ENCODE peak calls at places on chromosomes 3 and 15, in four cellular contexts. One of them, this sample, is unnamed.

GRCh38 chr3:58288011-58288728 is 17.9 kb upstream of the RPP14 start:
- DNase-seq in HL-60: no peak
- DNase-seq in astrocyte of the spinal cord: no peak
- DNase-seq in fibroblast of the aortic adventitia: no peak
- DNase-seq in this sample: no peak

GRCh38 chr3:53167418-53168174 is 6.6 kb downstream of the PRKCD start:
- DNase-seq in HL-60: no peak
- DNase-seq in astrocyte of the spinal cord: no peak
- DNase-seq in fibroblast of the aortic adventitia: peak; percentile 4
- DNase-seq in this sample: no peak

GRCh38 chr3:11096266-11097135 is 57.8 kb upstream of the HRH1 start:
- DNase-seq in HL-60: peak; percentile 68
- DNase-seq in astrocyte of the spinal cord: peak; percentile 96
- DNase-seq in fibroblast of the aortic adventitia: peak; percentile 88
- DNase-seq in this sample: peak; percentile 89

GRCh38 chr3:186220365-186220764 is 111.5 kb upstream of the ETV5 start:
- DNase-seq in HL-60: no peak
- DNase-seq in astrocyte of the spinal cord: no peak
- DNase-seq in fibroblast of the aortic adventitia: no peak
- DNase-seq in this sample: no peak

GRCh38 chr3:48247401-48247807 is 6.5 kb downstream of the ZNF589 start:
- DNase-seq in HL-60: no peak
- DNase-seq in astrocyte of the spinal cord: no peak
- DNase-seq in fibroblast of the aortic adventitia: peak; percentile 77
- DNase-seq in this sample: peak; percentile 37

GRCh38 chr3:24640330-24640877 is 145.8 kb upstream of the THRB start:
- DNase-seq in HL-60: no peak
- DNase-seq in astrocyte of the spinal cord: peak; percentile 18
- DNase-seq in fibroblast of the aortic adventitia: peak; percentile 54
- DNase-seq in this sample: peak; percentile 79

GRCh38 chr3:33141006-33141405 is 27.2 kb downstream of the CRTAP start:
- DNase-seq in HL-60: no peak
- DNase-seq in astrocyte of the spinal cord: peak; percentile 34
- DNase-seq in fibroblast of the aortic adventitia: no peak
- DNase-seq in this sample: no peak

GRCh38 chr3:83438177-83438576 is 1520.6 kb upstream of the CADM2 start:
- DNase-seq in HL-60: no peak
- DNase-seq in astrocyte of the spinal cord: peak; percentile 59
- DNase-seq in fibroblast of the aortic adventitia: no peak
- DNase-seq in this sample: peak; percentile 20

GRCh38 chr15:48153526-48153925 is 24.6 kb downstream of the MYEF2 start:
- DNase-seq in HL-60: no peak
- DNase-seq in astrocyte of the spinal cord: no peak
- DNase-seq in fibroblast of the aortic adventitia: no peak
- DNase-seq in this sample: no peak

GRCh38 chr15:81311834-81312459 is 12.0 kb downstream of the STARD5 start:
- DNase-seq in HL-60: no peak
- DNase-seq in astrocyte of the spinal cord: peak; percentile 33
- DNase-seq in fibroblast of the aortic adventitia: no peak
- DNase-seq in this sample: peak; percentile 33

GRCh38 chr3:154835638-154836037 is 244.5 kb upstream of the MME start:
- DNase-seq in HL-60: no peak
- DNase-seq in astrocyte of the spinal cord: no peak
- DNase-seq in fibroblast of the aortic adventitia: no peak
- DNase-seq in this sample: no peak

GRCh38 chr3:41848745-41849574 is 112.9 kb downstream of the ULK4 start:
- DNase-seq in HL-60: no peak
- DNase-seq in astrocyte of the spinal cord: no peak
- DNase-seq in fibroblast of the aortic adventitia: no peak
- DNase-seq in this sample: no peak

GRCh38 chr3:124923833-124924232 is 10.7 kb downstream of the MUC13 start:
- DNase-seq in HL-60: no peak
- DNase-seq in astrocyte of the spinal cord: no peak
- DNase-seq in fibroblast of the aortic adventitia: peak; percentile 36
- DNase-seq in this sample: peak; percentile 18

GRCh38 chr15:30791239-30791638 is 112.5 kb upstream of the FAN1 start:
- DNase-seq in HL-60: peak; percentile 1
- DNase-seq in astrocyte of the spinal cord: no peak
- DNase-seq in fibroblast of the aortic adventitia: no peak
- DNase-seq in this sample: no peak

GRCh38 chr3:29313074-29313473 is 32.2 kb downstream of the RBMS3 start:
- DNase-seq in HL-60: no peak
- DNase-seq in astrocyte of the spinal cord: no peak
- DNase-seq in fibroblast of the aortic adventitia: peak; percentile 95
- DNase-seq in this sample: peak; percentile 41

GRCh38 chr15:71538181-71538580 is 272.2 kb upstream of the NR2E3 start:
- DNase-seq in HL-60: no peak
- DNase-seq in astrocyte of the spinal cord: peak; percentile 24
- DNase-seq in fibroblast of the aortic adventitia: no peak
- DNase-seq in this sample: no peak

GRCh38 chr3:54831091-54831490 is 96.8 kb downstream of the LRTM1 start:
- DNase-seq in HL-60: no peak
- DNase-seq in astrocyte of the spinal cord: no peak
- DNase-seq in fibroblast of the aortic adventitia: no peak
- DNase-seq in this sample: no peak

GRCh38 chr3:114411292-114411691 is 117.5 kb downstream of the TIGIT start:
- DNase-seq in HL-60: no peak
- DNase-seq in astrocyte of the spinal cord: peak; percentile 79
- DNase-seq in fibroblast of the aortic adventitia: peak; percentile 45
- DNase-seq in this sample: no peak

GRCh38 chr3:30342319-30343060 is 263.9 kb upstream of the TGFBR2 start:
- DNase-seq in HL-60: no peak
- DNase-seq in astrocyte of the spinal cord: peak; percentile 94
- DNase-seq in fibroblast of the aortic adventitia: peak; percentile 97
- DNase-seq in this sample: peak; percentile 93

GRCh38 chr15:75641603-75642002 is 1.6 kb upstream of the IMP3 start:
- DNase-seq in HL-60: no peak
- DNase-seq in astrocyte of the spinal cord: no peak
- DNase-seq in fibroblast of the aortic adventitia: no peak
- DNase-seq in this sample: no peak

GRCh38 chr15:75639191-75639708 is 774 bp downstream of the IMP3 start:
- DNase-seq in HL-60: no peak
- DNase-seq in astrocyte of the spinal cord: no peak
- DNase-seq in fibroblast of the aortic adventitia: peak; percentile 47
- DNase-seq in this sample: no peak

GRCh38 chr15:75640483-75641175 is 605 bp upstream of the IMP3 start:
- DNase-seq in HL-60: no peak
- DNase-seq in astrocyte of the spinal cord: peak; percentile 72
- DNase-seq in fibroblast of the aortic adventitia: peak; percentile 59
- DNase-seq in this sample: peak; percentile 78

GRCh38 chr15:75639709-75640482 is at the start of gene IMP3:
- DNase-seq in HL-60: peak; percentile 95
- DNase-seq in astrocyte of the spinal cord: peak; percentile 98
- DNase-seq in fibroblast of the aortic adventitia: peak; percentile 96
- DNase-seq in this sample: peak; percentile 99

GRCh38 chr15:75641176-75641498 is 1.1 kb upstream of the IMP3 start:
- DNase-seq in HL-60: no peak
- DNase-seq in astrocyte of the spinal cord: no peak
- DNase-seq in fibroblast of the aortic adventitia: no peak
- DNase-seq in this sample: no peak
- H3K4me3 ChIP-seq in HL-60: no peak overlapping the region
- H3K4me3 ChIP-seq in astrocyte of the spinal cord: no peak overlapping the region
- H3K4me3 ChIP-seq in fibroblast of the aortic adventitia: no peak overlapping the region
- H3K4me3 ChIP-seq in this sample: no peak overlapping the region

GRCh38 chr3:171835613-171836012 is 7.5 kb upstream of the TMEM212 start:
- DNase-seq in HL-60: no peak
- DNase-seq in astrocyte of the spinal cord: no peak
- DNase-seq in fibroblast of the aortic adventitia: no peak
- DNase-seq in this sample: no peak

GRCh38 chr3:171833775-171834460 is 9.2 kb upstream of the TMEM212 start:
- DNase-seq in HL-60: no peak
- DNase-seq in astrocyte of the spinal cord: peak; percentile 56
- DNase-seq in fibroblast of the aortic adventitia: peak; percentile 74
- DNase-seq in this sample: peak; percentile 73

GRCh38 chr3:171833006-171833405 is 10.1 kb upstream of the TMEM212 start:
- DNase-seq in HL-60: no peak
- DNase-seq in astrocyte of the spinal cord: no peak
- DNase-seq in fibroblast of the aortic adventitia: no peak
- DNase-seq in this sample: peak; percentile 30

GRCh38 chr3:171835116-171835515 is 8.0 kb upstream of the TMEM212 start:
- DNase-seq in HL-60: no peak
- DNase-seq in astrocyte of the spinal cord: no peak
- DNase-seq in fibroblast of the aortic adventitia: no peak
- DNase-seq in this sample: no peak

GRCh38 chr3:171834461-171834801 is 8.7 kb upstream of the TMEM212 start:
- DNase-seq in HL-60: no peak
- DNase-seq in astrocyte of the spinal cord: no peak
- DNase-seq in fibroblast of the aortic adventitia: no peak
- DNase-seq in this sample: no peak
- TF ChIP-seq CTCF in HL-60: no peak
- TF ChIP-seq CTCF in astrocyte of the spinal cord: no peak
- TF ChIP-seq CTCF in fibroblast of the aortic adventitia: no peak
- TF ChIP-seq CTCF in this sample: no peak

DNA sequence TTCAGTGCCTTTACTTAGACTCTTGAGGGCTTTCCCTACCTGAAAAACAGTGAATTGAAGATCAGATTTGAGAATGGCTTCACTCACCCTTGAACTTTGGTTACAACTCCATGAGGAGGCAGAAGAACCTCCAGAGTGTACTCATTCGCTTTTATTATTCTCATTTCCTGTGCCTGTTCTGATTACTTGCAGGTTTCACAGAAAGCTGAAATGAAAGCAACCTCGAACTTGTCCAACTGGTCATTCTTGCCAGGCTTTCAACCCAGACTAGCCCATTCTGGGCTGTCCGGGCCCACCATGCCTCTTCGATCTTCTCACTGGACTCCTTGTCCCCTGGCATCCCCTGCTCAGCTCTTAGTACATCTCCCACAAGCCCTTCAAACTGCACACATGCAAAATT is 20.2 kb upstream of the THUMPD3 start:
- DNase-seq in HL-60: no peak
- DNase-seq in astrocyte of the spinal cord: no peak
- DNase-seq in fibroblast of the aortic adventitia: no peak
- DNase-seq in this sample: no peak
- H3K4me3 ChIP-seq in HL-60: no peak overlapping the region
- H3K4me3 ChIP-seq in astrocyte of the spinal cord: no peak overlapping the region
- H3K4me3 ChIP-seq in fibroblast of the aortic adventitia: no peak overlapping the region
- H3K4me3 ChIP-seq in this sample: no peak overlapping the region

DNA sequence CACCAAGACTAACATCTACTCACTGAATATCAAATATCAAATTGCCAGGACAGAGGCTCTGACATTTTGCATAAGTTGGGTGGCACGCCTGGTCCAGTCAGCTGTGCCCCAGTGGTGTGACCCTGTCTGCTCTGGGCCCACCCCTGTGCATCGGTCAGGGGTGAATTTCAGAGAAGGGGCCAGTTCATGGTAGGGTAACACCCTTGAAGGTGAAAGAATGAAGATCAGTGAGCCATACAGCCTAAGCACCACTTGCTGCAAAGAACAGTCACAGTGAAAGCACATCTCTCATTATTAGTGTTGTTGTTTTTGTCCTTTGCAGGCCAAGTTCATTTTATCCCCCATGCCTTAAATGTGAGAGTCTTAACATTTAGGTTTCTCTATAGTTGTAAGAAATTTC is 86.8 kb downstream of the MYRIP start:
- DNase-seq in HL-60: no peak
- DNase-seq in astrocyte of the spinal cord: no peak
- DNase-seq in fibroblast of the aortic adventitia: no peak
- DNase-seq in this sample: no peak
- TF ChIP-seq CTCF in HL-60: no peak
- TF ChIP-seq CTCF in astrocyte of the spinal cord: no peak
- TF ChIP-seq CTCF in fibroblast of the aortic adventitia: no peak
- TF ChIP-seq CTCF in this sample: no peak

This sample was measured in foreskin fibroblast.